ENCODE peak calls at places on chromosomes 12 and 14, in six cellular contexts. K is breast epithelium, Q is adrenal gland, O is A549, P is Peyer's patch, I is body of pancreas. L is an unnamed sample.

GRCh38 chr14:55136241-55136640 is 7.2 kb downstream of the LGALS3 start:
- DNase-seq in O (no peak), K (no peak), P (no peak), I (no peak), Q (no peak), L (no peak)

GRCh38 chr12:65147312-65147905 is 22.0 kb upstream of the LEMD3 start:
- DNase-seq in P (no peak), O (no peak), I (no peak), K (no peak), Q (no peak), L (no peak)

GRCh38 chr14:75301666-75302325 is 23.2 kb downstream of the FOS start:
- DNase-seq in K (no peak), Q (no peak), O (peak), P (peak), I (peak), L (no peak)

GRCh38 chr12:128381537-128381936 is 114.6 kb downstream of the TMEM132C start:
- DNase-seq in O (no peak), K (no peak), Q (no peak), I (no peak), P (no peak), L (no peak)

GRCh38 chr12:73815072-73815660 is 722.5 kb upstream of the ATXN7L3B start:
- DNase-seq in Q (no peak), I (no peak), K (no peak), O (no peak), P (no peak), L (no peak)

GRCh38 chr12:90936230-90937005 is 18.6 kb downstream of the CCER1 start:
- DNase-seq in I (no peak), Q (no peak), O (no peak), P (no peak), K (no peak), L (no peak)

GRCh38 chr12:45989857-45990467 is 412 bp downstream of the SCAF11 start:
- DNase-seq in I (peak), P (peak), K (peak), Q (peak), O (peak), L (peak)

GRCh38 chr12:89528434-89528833 is 2.6 kb upstream of the POC1B start:
- DNase-seq in Q (no peak), O (no peak), P (no peak), I (no peak), K (no peak), L (no peak)

GRCh38 chr12:113569841-113570240 is 98.2 kb upstream of the LHX5 start:
- DNase-seq in P (no peak), Q (no peak), K (no peak), I (no peak), O (no peak), L (no peak)

GRCh38 chr14:72615511-72616121 is 278.3 kb downstream of the DPF3 start:
- DNase-seq in P (peak), Q (peak), K (no peak), O (no peak), I (no peak), L (no peak)

GRCh38 chr14:50792058-50792477 is 38.9 kb downstream of the NIN start:
- DNase-seq in P (no peak), O (no peak), Q (no peak), I (no peak), K (no peak), L (no peak)

GRCh38 chr12:124677552-124678356 is 110.3 kb upstream of the NCOR2 start:
- DNase-seq in K (no peak), P (no peak), I (no peak), Q (no peak), O (no peak), L (no peak)

GRCh38 chr12:19338405-19338804 is 100.9 kb upstream of the AEBP2 start:
- DNase-seq in Q (peak), P (no peak), K (no peak), I (no peak), O (no peak), L (no peak)

GRCh38 chr12:41932470-41932991 is 212.1 kb downstream of the GXYLT1 start:
- DNase-seq in K (peak), P (peak), O (no peak), I (peak), Q (peak), L (peak)

GRCh38 chr12:96425321-96425720 is 25.1 kb upstream of the CDK17 start:
- DNase-seq in O (no peak), Q (no peak), I (no peak), K (no peak), P (no peak), L (no peak)

GRCh38 chr12:115322275-115322674 is 638.3 kb upstream of the TBX3 start:
- DNase-seq in Q (peak), O (no peak), P (no peak), K (no peak), I (no peak), L (no peak)

GRCh38 chr14:24317141-24317927 is 6.0 kb downstream of the LTB4R start:
- DNase-seq in Q (peak), P (no peak), K (no peak), O (no peak), I (no peak), L (no peak)

GRCh38 chr12:110537605-110538409 is 35.7 kb downstream of the RAD9B start:
- DNase-seq in I (peak), Q (peak), P (peak), O (no peak), K (peak), L (peak)

DNA sequence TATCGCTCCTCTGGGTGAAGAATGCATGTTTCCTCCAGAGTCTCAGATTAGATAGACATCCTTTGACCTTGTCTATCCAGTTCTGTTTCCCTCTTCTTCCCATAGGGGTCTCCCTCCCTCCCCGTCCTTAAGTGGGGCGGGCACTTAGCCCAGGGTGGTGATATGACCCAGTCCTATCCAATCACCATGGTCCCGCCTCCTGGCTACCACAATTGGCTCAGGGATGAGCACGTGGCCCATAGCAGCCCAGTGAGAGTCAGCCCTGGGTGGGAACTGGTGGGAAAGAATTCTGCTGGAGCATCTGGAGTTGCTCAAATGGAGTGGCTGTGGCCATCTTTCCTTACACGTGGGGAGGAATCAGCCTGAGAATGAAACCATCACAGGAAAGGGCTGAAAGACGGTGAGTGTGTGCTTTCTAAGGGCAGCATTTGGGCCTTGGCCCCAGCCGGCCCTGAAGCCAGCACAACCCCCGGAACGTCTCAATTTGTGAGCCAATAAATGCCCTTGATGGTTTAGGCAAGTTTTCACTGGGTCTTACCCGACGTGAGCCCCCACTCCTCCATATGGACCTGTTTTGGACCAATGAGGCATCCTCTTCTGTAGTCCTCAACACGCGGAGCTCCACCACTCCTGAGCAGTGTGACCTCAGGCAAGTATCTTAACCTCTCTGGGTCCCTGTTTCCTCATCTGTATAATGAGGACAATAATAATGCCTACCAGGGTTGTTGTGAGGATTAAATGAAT is 14.3 kb upstream of the MLXIP start:
- DNase-seq in P (peak), Q (peak), I (peak), O (peak), K (peak), L (peak)
- TF ChIP-seq POLR2A in P (no peak), Q (no peak), I (peak), O (no peak), K (no peak), L (no peak)

GRCh38 chr14:61753631-61754030 is 8.6 kb upstream of the SNAPC1 start:
- DNase-seq in Q (no peak), I (no peak), O (no peak), P (no peak), K (no peak), L (no peak)
- H3K4me3 ChIP-seq in Q (no peak), I (no peak), O (no peak), P (no peak), K (no peak), L (no peak)

GRCh38 chr12:69744109-69744508 is 5.4 kb downstream of the RAB3IP start:
- DNase-seq in O (no peak), Q (no peak), I (no peak), P (no peak), K (no peak), L (no peak)

GRCh38 chr12:69739287-69740191 is 879 bp downstream of the RAB3IP start:
- DNase-seq in Q (peak), I (peak), K (peak), O (peak), P (peak), L (peak)

GRCh38 chr12:69733638-69734037 is 5.0 kb upstream of the RAB3IP start:
- DNase-seq in K (no peak), I (no peak), P (no peak), Q (no peak), O (no peak), L (no peak)

GRCh38 chr12:69738351-69739286 is at the start of gene RAB3IP:
- DNase-seq in I (peak), K (peak), P (peak), O (peak), Q (peak), L (peak)
- TF ChIP-seq POLR2A in I (peak), K (no peak), P (peak), O (peak), Q (no peak), L (no peak)

DNA sequence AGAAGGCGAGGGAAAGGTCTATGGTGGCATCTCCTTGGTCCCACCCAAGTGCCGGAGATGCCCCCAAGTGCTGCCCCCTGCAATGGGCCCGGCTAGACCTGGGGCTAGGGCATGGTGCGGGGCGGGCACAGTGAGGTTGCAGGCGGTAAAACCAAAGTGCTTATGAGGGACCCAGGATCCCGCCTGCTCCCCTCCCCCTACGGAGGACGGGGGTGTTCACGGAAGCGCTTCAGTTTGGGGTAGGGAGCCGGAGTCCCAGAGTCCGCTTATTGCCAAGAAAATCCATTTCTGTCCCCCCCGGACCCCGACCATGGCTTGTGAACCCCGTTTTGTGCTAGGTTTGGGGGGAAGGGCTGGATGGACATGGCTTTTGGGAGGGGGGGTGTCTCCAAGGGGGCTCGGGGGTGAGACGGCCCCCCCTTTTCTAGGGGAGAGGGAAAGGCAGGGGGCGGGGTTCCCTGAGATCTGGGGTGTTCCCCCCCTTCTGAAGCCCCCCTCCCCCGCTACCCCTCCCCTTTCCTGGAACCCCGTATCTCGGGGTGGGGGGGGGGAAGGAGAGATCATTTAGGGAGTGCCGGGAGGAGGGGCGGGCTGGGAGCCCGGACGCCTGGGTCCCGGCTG is 5.4 kb upstream of the GPR84 start:
- DNase-seq in P (no peak), K (no peak), I (no peak), Q (no peak), O (no peak), L (no peak)
- H3K4me3 ChIP-seq in P (peak), K (peak), I (no peak), Q (no peak), O (peak), L (peak)

GRCh38 chr12:79934309-79935020 is 432 bp downstream of the PPP1R12A start:
- DNase-seq in P (no peak), K (peak), Q (peak), O (no peak), I (no peak), L (peak)
- TF ChIP-seq POLR2A in P (no peak), K (no peak), Q (no peak), O (no peak), I (no peak), L (no peak)

DNA sequence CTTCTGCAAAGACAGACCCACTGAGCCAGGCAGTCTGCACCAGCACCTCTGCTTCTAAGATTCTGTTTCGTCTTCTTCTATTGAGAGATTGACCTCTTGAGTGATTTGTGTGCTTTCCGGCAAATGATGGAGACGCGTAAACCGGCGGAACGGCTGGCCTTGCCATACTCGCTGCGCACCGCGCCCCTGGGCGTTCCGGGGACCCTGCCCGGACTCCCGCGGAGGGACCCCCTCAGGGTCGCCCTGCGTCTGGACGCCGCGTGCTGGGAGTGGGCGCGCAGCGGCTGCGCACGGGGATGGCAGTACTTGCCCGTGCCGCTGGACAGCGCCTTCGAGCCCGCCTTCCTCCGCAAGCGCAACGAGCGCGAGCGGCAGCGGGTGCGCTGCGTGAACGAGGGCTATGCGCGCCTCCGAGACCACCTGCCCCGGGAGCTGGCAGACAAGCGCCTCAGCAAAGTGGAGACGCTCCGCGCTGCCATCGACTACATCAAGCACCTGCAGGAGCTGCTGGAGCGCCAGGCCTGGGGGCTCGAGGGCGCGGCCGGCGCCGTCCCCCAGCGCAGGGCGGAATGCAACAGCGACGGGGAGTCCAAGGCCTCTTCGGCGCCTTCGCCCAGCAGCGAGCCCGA is 703 bp downstream of the ASCL4 start:
- DNase-seq in O (no peak), Q (no peak), K (no peak), I (no peak), P (no peak), L (peak)
- H3K4me3 ChIP-seq in O (no peak), Q (no peak), K (peak), I (no peak), P (peak), L (peak)

GRCh38 chr12:92503029-92503931 is 199.5 kb upstream of the PLEKHG7 start:
- DNase-seq in I (peak), P (no peak), K (no peak), O (no peak), Q (peak), L (no peak)
- TF ChIP-seq POLR2A in I (peak), P (no peak), K (no peak), O (no peak), Q (no peak), L (no peak)

GRCh38 chr12:119804011-119804641 is 73.0 kb downstream of the CIT start:
- DNase-seq in O (peak), K (peak), Q (peak), P (no peak), I (peak), L (peak)
- H3K4me3 ChIP-seq in O (no peak), K (peak), Q (no peak), P (no peak), I (no peak), L (no peak)

GRCh38 chr14:93957751-93958566 is 18.4 kb downstream of the ASB2 start:
- DNase-seq in K (no peak), I (no peak), O (no peak), P (no peak), Q (no peak), L (no peak)
- TF ChIP-seq POLR2A in K (no peak), I (no peak), O (no peak), P (no peak), Q (no peak), L (no peak)

GRCh38 chr12:11773889-11774677 is 124.6 kb downstream of the ETV6 start:
- DNase-seq in P (no peak), Q (no peak), O (no peak), K (no peak), I (no peak), L (no peak)
- H3K4me3 ChIP-seq in P (no peak), Q (no peak), O (no peak), K (no peak), I (no peak), L (no peak)

L was measured in testis.